ENCODE peak calls at places on chromosomes 2 and 18, in five cellular contexts. M, L, S, X and V are unnamed samples. For H3K4me1 and H3K9me2, the result is how much of the 10 kb centered on the place peaks cover.

GRCh38 chr2:226802573-226802972 is 3.0 kb upstream of the IRS1 start:
- DNase-seq in M (peak), L (no peak), S (peak), X (peak), V (peak)

GRCh38 chr2:23757686-23758433 is 169.1 kb downstream of the ATAD2B start:
- DNase-seq in M (no peak), L (peak), S (no peak), X (peak), V (no peak)

GRCh38 chr2:216572582-216573578 is 60.3 kb upstream of the IGFBP2 start:
- DNase-seq in M (no peak), L (no peak), S (no peak), X (no peak), V (no peak)

GRCh38 chr18:77129150-77129551 is 3.4 kb downstream of the MBP start:
- DNase-seq in M (no peak), L (peak), S (no peak), X (peak), V (peak)

GRCh38 chr2:227849906-227850305 is 21.5 kb upstream of the DAW1 start:
- DNase-seq in M (no peak), L (no peak), S (no peak), X (no peak), V (no peak)

GRCh38 chr2:12177052-12177994 is 430.9 kb downstream of the LPIN1 start:
- DNase-seq in M (peak), L (peak), S (peak), X (peak), V (peak)

GRCh38 chr2:235330775-235331438 is 162.9 kb upstream of the AGAP1 start:
- DNase-seq in M (no peak), L (peak), S (no peak), X (no peak), V (no peak)

GRCh38 chr2:178282075-178282474 is 87.8 kb downstream of the OSBPL6 start:
- DNase-seq in M (no peak), L (peak), S (no peak), X (peak), V (no peak)

GRCh38 chr2:41912337-41912736 is 135.5 kb upstream of the PKDCC start:
- DNase-seq in M (no peak), L (no peak), S (no peak), X (no peak), V (no peak)

GRCh38 chr2:199457147-199458016 is at the start of gene SATB2:
- DNase-seq in M (peak), L (peak), S (peak), X (peak), V (no peak)

GRCh38 chr2:58215429-58215828 is 25.7 kb downstream of the FANCL start:
- DNase-seq in M (no peak), L (no peak), S (no peak), X (no peak), V (no peak)

GRCh38 chr18:5451871-5452270 is 91.9 kb downstream of the EPB41L3 start:
- DNase-seq in M (no peak), L (no peak), S (no peak), X (no peak), V (no peak)

GRCh38 chr18:55781481-55781957 is 193.5 kb upstream of the TCF4 start:
- DNase-seq in M (no peak), L (no peak), S (peak), X (peak), V (no peak)

GRCh38 chr18:47520263-47520662 is 268.8 kb upstream of the SKOR2 start:
- DNase-seq in M (no peak), L (no peak), S (no peak), X (no peak), V (no peak)

GRCh38 chr2:163878718-163879117 is 142.9 kb upstream of the FIGN start:
- DNase-seq in M (no peak), L (peak), S (peak), X (peak), V (peak)

GRCh38 chr2:143937563-143938346 is 582.2 kb downstream of the ZEB2 start:
- DNase-seq in M (no peak), L (no peak), S (no peak), X (peak), V (peak)

GRCh38 chr2:120470041-120470716 is 124.2 kb downstream of the INHBB start:
- DNase-seq in M (no peak), L (peak), S (no peak), X (peak), V (no peak)

DNA sequence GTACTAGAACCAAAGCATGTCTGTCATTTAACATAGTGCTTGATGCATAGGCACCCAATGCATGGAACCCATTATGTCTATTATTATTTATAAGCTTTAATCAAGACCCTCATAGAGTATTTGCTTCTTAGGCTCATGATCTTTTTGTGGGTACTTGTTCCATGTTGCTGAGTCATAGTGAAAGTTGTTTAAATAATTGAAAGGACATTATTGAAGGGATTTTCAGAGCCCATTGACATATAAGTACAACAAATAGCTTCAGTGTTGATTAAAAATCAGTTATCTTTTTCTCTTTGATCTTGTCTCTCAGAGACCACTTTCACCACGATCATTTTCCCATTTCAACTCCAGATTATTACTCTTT is 185.6 kb upstream of the OSR1 start:
- DNase-seq in M (no peak), L (no peak), S (no peak), X (no peak), V (no peak)
- H3K4me1 ChIP-seq in M (under half), L (under half), S (under half), X (under half), V (under half)

GRCh38 chr2:7987992-7988391 is 693.9 kb upstream of the ID2 start:
- DNase-seq in M (no peak), L (no peak), S (no peak), X (no peak), V (no peak)
- H3K9me2 ChIP-seq in M (under half), L (under half), S (under half), X (under half), V (under half)

GRCh38 chr2:45380131-45380836 is 230.8 kb downstream of the SRBD1 start:
- DNase-seq in M (no peak), L (no peak), S (no peak), X (peak), V (no peak)

GRCh38 chr2:45388541-45389100 is 222.4 kb downstream of the SRBD1 start:
- DNase-seq in M (no peak), L (no peak), S (no peak), X (no peak), V (no peak)

GRCh38 chr2:45379399-45380087 is 231.5 kb downstream of the SRBD1 start:
- DNase-seq in M (no peak), L (no peak), S (no peak), X (no peak), V (no peak)

DNA sequence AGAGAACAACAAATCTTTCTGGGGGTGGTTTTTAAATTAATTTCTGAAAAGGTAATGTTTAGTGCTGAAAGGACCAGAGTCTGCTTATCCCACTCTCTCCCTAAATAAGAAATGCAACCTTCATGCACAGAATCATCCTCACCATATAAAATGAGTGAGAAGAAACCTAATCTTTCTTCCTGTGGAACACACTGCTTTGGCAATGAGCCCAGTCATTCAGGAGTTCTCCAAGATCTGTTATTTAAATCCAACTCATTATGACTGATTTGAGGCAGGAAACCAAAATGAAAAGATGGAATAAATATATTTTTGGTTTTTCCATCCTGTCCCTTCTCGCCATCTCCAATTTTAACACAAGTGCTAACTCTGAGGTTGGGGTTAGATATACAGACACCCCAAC is 228.3 kb downstream of the SRBD1 start:
- DNase-seq in M (no peak), L (no peak), S (no peak), X (no peak), V (no peak)
- H3K4me1 ChIP-seq in M (under half), L (under half), S (under half), X (under half), V (under half)

DNA sequence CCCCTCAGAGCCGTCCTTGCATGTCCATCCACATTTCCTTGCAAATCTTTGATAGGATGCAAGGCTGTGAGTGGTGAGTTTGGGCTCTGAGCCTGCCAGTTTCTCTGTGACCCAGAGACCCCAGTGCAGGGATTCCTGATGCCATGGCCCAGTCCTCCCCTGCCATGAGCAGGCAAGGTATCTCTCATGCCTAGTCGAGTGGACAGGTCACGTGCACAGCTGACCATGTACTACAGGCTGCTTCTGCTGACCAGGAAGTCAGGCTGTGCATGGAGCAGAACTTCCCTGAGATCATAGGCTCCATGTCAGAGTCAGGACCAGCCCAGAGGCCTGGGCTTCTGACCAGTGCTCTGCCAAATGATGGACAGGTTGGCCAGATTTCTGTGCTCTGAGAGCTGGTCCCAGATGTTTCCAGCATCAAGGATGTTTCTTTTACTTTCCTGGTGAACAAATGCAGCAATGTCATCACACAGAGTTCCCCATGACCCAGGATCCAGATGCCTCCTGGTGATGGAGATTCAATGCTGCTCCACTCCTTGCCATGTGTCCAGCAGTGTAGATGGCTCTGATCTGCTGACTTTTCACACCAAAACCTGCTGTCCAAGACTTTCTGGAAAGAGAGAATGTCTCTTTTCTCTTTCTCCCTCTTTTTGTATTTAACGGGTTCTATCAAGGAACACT is 321.6 kb upstream of the HS6ST1 start:
- DNase-seq in M (no peak), L (no peak), S (no peak), X (no peak), V (no peak)
- H3K9me2 ChIP-seq in M (under half), L (under half), S (under half), X (under half), V (under half)

GRCh38 chr2:121489944-121490585 is 40.6 kb upstream of the RNU4ATAC start:
- DNase-seq in M (peak), L (no peak), S (no peak), X (no peak), V (no peak)
- H3K4me1 ChIP-seq in M (under half), L (under half), S (under half), X (under half), V (under half)

DNA sequence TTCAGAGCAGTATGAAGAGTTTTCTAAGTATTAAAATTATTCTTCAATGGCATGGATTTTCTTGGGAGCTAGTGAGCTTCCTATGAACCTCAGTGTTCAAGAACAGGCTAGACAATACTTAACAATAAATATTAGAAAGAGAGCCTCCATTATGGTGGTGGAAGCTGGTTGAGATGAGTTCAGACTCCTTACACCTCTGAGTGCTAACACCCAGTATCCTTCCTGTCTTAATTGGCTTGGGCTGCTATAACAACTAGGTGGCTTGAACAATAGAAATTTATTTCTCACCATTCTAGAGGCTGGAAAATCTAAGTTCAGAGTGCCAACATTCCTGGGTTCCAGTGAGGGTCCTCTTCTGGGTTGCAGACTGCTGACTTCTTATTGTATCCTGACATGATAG is 369.4 kb upstream of the HNRNPA3 start:
- DNase-seq in M (no peak), L (no peak), S (no peak), X (no peak), V (no peak)
- H3K9me2 ChIP-seq in M (under half), L (under half), S (under half), X (under half), V (under half)

GRCh38 chr18:8610442-8610801 is 1.2 kb downstream of the RAB12 start:
- DNase-seq in M (peak), L (no peak), S (peak), X (peak), V (peak)
- H3K4me1 ChIP-seq in M (under half), L (half or more), S (half or more), X (under half), V (half or more)

DNA sequence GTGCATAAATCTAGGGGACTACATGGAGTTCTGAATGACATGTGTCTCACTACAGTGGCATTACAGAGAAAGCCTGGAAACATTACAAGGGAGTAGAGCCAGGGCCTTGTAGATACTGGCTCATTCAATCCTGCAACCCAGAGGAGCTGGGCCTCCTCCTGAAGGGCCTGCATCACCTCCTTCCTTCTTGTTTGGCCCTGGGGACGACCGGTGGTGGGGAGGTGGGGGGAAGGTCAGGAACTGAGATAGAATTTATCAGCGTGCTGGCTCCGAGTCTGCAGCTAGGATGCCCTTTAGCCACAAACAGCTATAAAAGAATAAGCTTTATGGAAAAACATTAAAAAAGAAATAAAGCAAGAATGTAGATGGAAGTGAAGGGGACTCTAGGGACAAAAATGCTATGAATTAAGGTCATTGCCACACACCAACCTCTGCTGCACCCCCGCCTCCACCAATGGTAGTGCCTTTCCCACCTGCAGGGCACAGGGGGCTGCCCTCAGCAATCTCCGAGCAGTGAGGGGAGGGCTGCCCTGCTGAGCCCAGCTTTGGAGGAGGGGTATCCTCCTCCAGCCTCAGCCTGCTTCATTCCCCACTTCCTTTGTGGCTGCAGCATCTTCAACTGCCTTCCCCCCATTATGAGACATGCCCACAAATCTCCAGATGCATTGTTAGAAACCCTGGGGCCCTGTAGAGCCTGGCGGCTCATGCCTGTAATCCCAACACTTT is 149.0 kb downstream of the MSH2 start:
- DNase-seq in M (no peak), L (no peak), S (no peak), X (no peak), V (no peak)
- H3K9me2 ChIP-seq in M (under half), L (under half), S (under half), X (under half), V (under half)